ENCODE peak calls at places on chromosomes 3 and 15, in nine cellular contexts. One of them, this sample, is unnamed.

GRCh38 chr3:126770096-126770495 is 66.1 kb downstream of the CHCHD6 start:
- DNase-seq in right cardiac atrium: no peak
- DNase-seq in MM.1S: no peak
- DNase-seq in mammary epithelial cell: no peak
- DNase-seq in activated T-cell treated with anti-CD3 and anti-CD28 coated beads for 1 hour: no peak
- DNase-seq in GM19239: no peak
- DNase-seq in NCI-H1417: no peak
- DNase-seq in keratinocyte: no peak
- DNase-seq in activated CD4-positive, alpha-beta T cell treated with anti-CD3 and anti-CD28 coated beads, Interleukin-2, amount 50 U/mL, for 48 hours: no peak
- DNase-seq in this sample: no peak

GRCh38 chr3:123021986-123022510 is 5.5 kb downstream of the SEMA5B start:
- DNase-seq in right cardiac atrium: no peak
- DNase-seq in MM.1S: no peak
- DNase-seq in mammary epithelial cell: no peak
- DNase-seq in activated T-cell treated with anti-CD3 and anti-CD28 coated beads for 1 hour: no peak
- DNase-seq in GM19239: no peak
- DNase-seq in NCI-H1417: peak; percentile 16
- DNase-seq in keratinocyte: no peak
- DNase-seq in activated CD4-positive, alpha-beta T cell treated with anti-CD3 and anti-CD28 coated beads, Interleukin-2, amount 50 U/mL, for 48 hours: no peak
- DNase-seq in this sample: no peak

GRCh38 chr3:184635774-184636173 is 74.2 kb downstream of the EPHB3 start:
- DNase-seq in right cardiac atrium: no peak
- DNase-seq in MM.1S: no peak
- DNase-seq in mammary epithelial cell: no peak
- DNase-seq in activated T-cell treated with anti-CD3 and anti-CD28 coated beads for 1 hour: no peak
- DNase-seq in GM19239: no peak
- DNase-seq in NCI-H1417: no peak
- DNase-seq in keratinocyte: no peak
- DNase-seq in activated CD4-positive, alpha-beta T cell treated with anti-CD3 and anti-CD28 coated beads, Interleukin-2, amount 50 U/mL, for 48 hours: no peak
- DNase-seq in this sample: no peak

GRCh38 chr3:53215816-53216215 is 40.0 kb downstream of the TKT start:
- DNase-seq in right cardiac atrium: no peak
- DNase-seq in MM.1S: no peak
- DNase-seq in mammary epithelial cell: no peak
- DNase-seq in activated T-cell treated with anti-CD3 and anti-CD28 coated beads for 1 hour: no peak
- DNase-seq in GM19239: no peak
- DNase-seq in NCI-H1417: no peak
- DNase-seq in keratinocyte: no peak
- DNase-seq in activated CD4-positive, alpha-beta T cell treated with anti-CD3 and anti-CD28 coated beads, Interleukin-2, amount 50 U/mL, for 48 hours: no peak
- DNase-seq in this sample: no peak

GRCh38 chr3:186004671-186005070 is 66.9 kb upstream of the TRA2B start:
- DNase-seq in right cardiac atrium: no peak
- DNase-seq in MM.1S: no peak
- DNase-seq in mammary epithelial cell: no peak
- DNase-seq in activated T-cell treated with anti-CD3 and anti-CD28 coated beads for 1 hour: no peak
- DNase-seq in GM19239: no peak
- DNase-seq in NCI-H1417: no peak
- DNase-seq in keratinocyte: no peak
- DNase-seq in activated CD4-positive, alpha-beta T cell treated with anti-CD3 and anti-CD28 coated beads, Interleukin-2, amount 50 U/mL, for 48 hours: no peak
- DNase-seq in this sample: no peak

GRCh38 chr3:81761904-81762565 is 590 bp upstream of the GBE1 start:
- DNase-seq in right cardiac atrium: no peak
- DNase-seq in MM.1S: no peak
- DNase-seq in mammary epithelial cell: no peak
- DNase-seq in activated T-cell treated with anti-CD3 and anti-CD28 coated beads for 1 hour: no peak
- DNase-seq in GM19239: no peak
- DNase-seq in NCI-H1417: no peak
- DNase-seq in keratinocyte: no peak
- DNase-seq in activated CD4-positive, alpha-beta T cell treated with anti-CD3 and anti-CD28 coated beads, Interleukin-2, amount 50 U/mL, for 48 hours: no peak
- DNase-seq in this sample: no peak

GRCh38 chr15:100318880-100319279 is 22.9 kb downstream of the ADAMTS17 start:
- DNase-seq in right cardiac atrium: no peak
- DNase-seq in MM.1S: no peak
- DNase-seq in mammary epithelial cell: no peak
- DNase-seq in activated T-cell treated with anti-CD3 and anti-CD28 coated beads for 1 hour: no peak
- DNase-seq in GM19239: no peak
- DNase-seq in NCI-H1417: no peak
- DNase-seq in keratinocyte: no peak
- DNase-seq in activated CD4-positive, alpha-beta T cell treated with anti-CD3 and anti-CD28 coated beads, Interleukin-2, amount 50 U/mL, for 48 hours: no peak
- DNase-seq in this sample: no peak

GRCh38 chr3:85321892-85322291 is 363.1 kb downstream of the CADM2 start:
- DNase-seq in right cardiac atrium: no peak
- DNase-seq in MM.1S: no peak
- DNase-seq in mammary epithelial cell: no peak
- DNase-seq in activated T-cell treated with anti-CD3 and anti-CD28 coated beads for 1 hour: no peak
- DNase-seq in GM19239: no peak
- DNase-seq in NCI-H1417: no peak
- DNase-seq in keratinocyte: no peak
- DNase-seq in activated CD4-positive, alpha-beta T cell treated with anti-CD3 and anti-CD28 coated beads, Interleukin-2, amount 50 U/mL, for 48 hours: no peak
- DNase-seq in this sample: no peak

GRCh38 chr3:108292905-108293328 is 3.4 kb upstream of the HHLA2 start:
- DNase-seq in right cardiac atrium: no peak
- DNase-seq in MM.1S: peak; percentile 76
- DNase-seq in mammary epithelial cell: no peak
- DNase-seq in activated T-cell treated with anti-CD3 and anti-CD28 coated beads for 1 hour: no peak
- DNase-seq in GM19239: no peak
- DNase-seq in NCI-H1417: no peak
- DNase-seq in keratinocyte: no peak
- DNase-seq in activated CD4-positive, alpha-beta T cell treated with anti-CD3 and anti-CD28 coated beads, Interleukin-2, amount 50 U/mL, for 48 hours: no peak
- DNase-seq in this sample: no peak

GRCh38 chr15:49490963-49491362 is 67.9 kb downstream of the FGF7 start:
- DNase-seq in right cardiac atrium: no peak
- DNase-seq in MM.1S: no peak
- DNase-seq in mammary epithelial cell: no peak
- DNase-seq in activated T-cell treated with anti-CD3 and anti-CD28 coated beads for 1 hour: no peak
- DNase-seq in GM19239: no peak
- DNase-seq in NCI-H1417: no peak
- DNase-seq in keratinocyte: no peak
- DNase-seq in activated CD4-positive, alpha-beta T cell treated with anti-CD3 and anti-CD28 coated beads, Interleukin-2, amount 50 U/mL, for 48 hours: no peak
- DNase-seq in this sample: no peak

GRCh38 chr15:31387483-31388118 is 61.0 kb downstream of the KLF13 start:
- DNase-seq in right cardiac atrium: no peak
- DNase-seq in MM.1S: no peak
- DNase-seq in mammary epithelial cell: peak; percentile 37
- DNase-seq in activated T-cell treated with anti-CD3 and anti-CD28 coated beads for 1 hour: no peak
- DNase-seq in GM19239: no peak
- DNase-seq in NCI-H1417: peak; percentile 46
- DNase-seq in keratinocyte: no peak
- DNase-seq in activated CD4-positive, alpha-beta T cell treated with anti-CD3 and anti-CD28 coated beads, Interleukin-2, amount 50 U/mL, for 48 hours: no peak
- DNase-seq in this sample: peak; percentile 46

GRCh38 chr3:105401691-105402149 is 35.0 kb downstream of the ALCAM start:
- DNase-seq in right cardiac atrium: no peak
- DNase-seq in MM.1S: no peak
- DNase-seq in mammary epithelial cell: peak; percentile 83
- DNase-seq in activated T-cell treated with anti-CD3 and anti-CD28 coated beads for 1 hour: no peak
- DNase-seq in GM19239: no peak
- DNase-seq in NCI-H1417: no peak
- DNase-seq in keratinocyte: no peak
- DNase-seq in activated CD4-positive, alpha-beta T cell treated with anti-CD3 and anti-CD28 coated beads, Interleukin-2, amount 50 U/mL, for 48 hours: no peak
- DNase-seq in this sample: no peak

GRCh38 chr3:143002083-143002712 is 828 bp downstream of the U2SURP start:
- DNase-seq in right cardiac atrium: no peak
- DNase-seq in MM.1S: peak; percentile 20
- DNase-seq in mammary epithelial cell: peak; percentile 41
- DNase-seq in activated T-cell treated with anti-CD3 and anti-CD28 coated beads for 1 hour: no peak
- DNase-seq in GM19239: no peak
- DNase-seq in NCI-H1417: peak; percentile 34
- DNase-seq in keratinocyte: no peak
- DNase-seq in activated CD4-positive, alpha-beta T cell treated with anti-CD3 and anti-CD28 coated beads, Interleukin-2, amount 50 U/mL, for 48 hours: peak; percentile 11
- DNase-seq in this sample: no peak

GRCh38 chr3:49813497-49814174 is at the start of gene UBA7:
- DNase-seq in right cardiac atrium: peak; percentile 48
- DNase-seq in MM.1S: peak; percentile 15
- DNase-seq in mammary epithelial cell: peak; percentile 52
- DNase-seq in activated T-cell treated with anti-CD3 and anti-CD28 coated beads for 1 hour: no peak
- DNase-seq in GM19239: peak; percentile 77
- DNase-seq in NCI-H1417: no peak
- DNase-seq in keratinocyte: no peak
- DNase-seq in activated CD4-positive, alpha-beta T cell treated with anti-CD3 and anti-CD28 coated beads, Interleukin-2, amount 50 U/mL, for 48 hours: peak; percentile 52
- DNase-seq in this sample: no peak

GRCh38 chr3:188389711-188390346 is 235.9 kb downstream of the LPP start:
- DNase-seq in right cardiac atrium: no peak
- DNase-seq in MM.1S: no peak
- DNase-seq in mammary epithelial cell: peak; percentile 74
- DNase-seq in activated T-cell treated with anti-CD3 and anti-CD28 coated beads for 1 hour: no peak
- DNase-seq in GM19239: peak; percentile 10
- DNase-seq in NCI-H1417: no peak
- DNase-seq in keratinocyte: no peak
- DNase-seq in activated CD4-positive, alpha-beta T cell treated with anti-CD3 and anti-CD28 coated beads, Interleukin-2, amount 50 U/mL, for 48 hours: peak; percentile 64
- DNase-seq in this sample: peak; percentile 28

GRCh38 chr3:82824491-82824890 is 1063.0 kb upstream of the GBE1 start:
- DNase-seq in right cardiac atrium: no peak
- DNase-seq in MM.1S: no peak
- DNase-seq in mammary epithelial cell: no peak
- DNase-seq in activated T-cell treated with anti-CD3 and anti-CD28 coated beads for 1 hour: no peak
- DNase-seq in GM19239: no peak
- DNase-seq in NCI-H1417: no peak
- DNase-seq in keratinocyte: no peak
- DNase-seq in activated CD4-positive, alpha-beta T cell treated with anti-CD3 and anti-CD28 coated beads, Interleukin-2, amount 50 U/mL, for 48 hours: no peak
- DNase-seq in this sample: no peak

GRCh38 chr3:42500091-42500490 is 2.4 kb upstream of the VIPR1 start:
- DNase-seq in right cardiac atrium: no peak
- DNase-seq in MM.1S: no peak
- DNase-seq in mammary epithelial cell: no peak
- DNase-seq in activated T-cell treated with anti-CD3 and anti-CD28 coated beads for 1 hour: no peak
- DNase-seq in GM19239: no peak
- DNase-seq in NCI-H1417: no peak
- DNase-seq in keratinocyte: no peak
- DNase-seq in activated CD4-positive, alpha-beta T cell treated with anti-CD3 and anti-CD28 coated beads, Interleukin-2, amount 50 U/mL, for 48 hours: no peak
- DNase-seq in this sample: no peak

GRCh38 chr3:68135145-68135544 is 480.7 kb upstream of the SUCLG2 start:
- DNase-seq in right cardiac atrium: no peak
- DNase-seq in MM.1S: no peak
- DNase-seq in mammary epithelial cell: no peak
- DNase-seq in activated T-cell treated with anti-CD3 and anti-CD28 coated beads for 1 hour: no peak
- DNase-seq in GM19239: no peak
- DNase-seq in NCI-H1417: no peak
- DNase-seq in keratinocyte: no peak
- DNase-seq in activated CD4-positive, alpha-beta T cell treated with anti-CD3 and anti-CD28 coated beads, Interleukin-2, amount 50 U/mL, for 48 hours: no peak
- DNase-seq in this sample: no peak

GRCh38 chr15:34588046-34588674 is 4.7 kb upstream of the GOLGA8B start:
- DNase-seq in right cardiac atrium: peak; percentile 56
- DNase-seq in MM.1S: peak; percentile 79
- DNase-seq in mammary epithelial cell: peak; percentile 78
- DNase-seq in activated T-cell treated with anti-CD3 and anti-CD28 coated beads for 1 hour: peak; percentile 30
- DNase-seq in GM19239: no peak
- DNase-seq in NCI-H1417: peak; percentile 62
- DNase-seq in keratinocyte: peak; percentile 56
- DNase-seq in activated CD4-positive, alpha-beta T cell treated with anti-CD3 and anti-CD28 coated beads, Interleukin-2, amount 50 U/mL, for 48 hours: peak; percentile 65
- DNase-seq in this sample: peak; percentile 64

GRCh38 chr3:46857485-46858341 is 5.5 kb downstream of the MYL3 start:
- DNase-seq in right cardiac atrium: peak; percentile 4
- DNase-seq in MM.1S: no peak
- DNase-seq in mammary epithelial cell: no peak
- DNase-seq in activated T-cell treated with anti-CD3 and anti-CD28 coated beads for 1 hour: no peak
- DNase-seq in GM19239: no peak
- DNase-seq in NCI-H1417: no peak
- DNase-seq in keratinocyte: no peak
- DNase-seq in activated CD4-positive, alpha-beta T cell treated with anti-CD3 and anti-CD28 coated beads, Interleukin-2, amount 50 U/mL, for 48 hours: no peak
- DNase-seq in this sample: peak; percentile 6

GRCh38 chr3:52682016-52682415 is 3.7 kb downstream of the PBRM1 start:
- DNase-seq in right cardiac atrium: no peak
- DNase-seq in MM.1S: no peak
- DNase-seq in mammary epithelial cell: peak; percentile 69
- DNase-seq in activated T-cell treated with anti-CD3 and anti-CD28 coated beads for 1 hour: no peak
- DNase-seq in GM19239: no peak
- DNase-seq in NCI-H1417: no peak
- DNase-seq in keratinocyte: no peak
- DNase-seq in activated CD4-positive, alpha-beta T cell treated with anti-CD3 and anti-CD28 coated beads, Interleukin-2, amount 50 U/mL, for 48 hours: peak; percentile 63
- DNase-seq in this sample: no peak

GRCh38 chr3:129690406-129690805 is 83.9 kb upstream of the PLXND1 start:
- DNase-seq in right cardiac atrium: no peak
- DNase-seq in MM.1S: peak; percentile 59
- DNase-seq in mammary epithelial cell: peak; percentile 65
- DNase-seq in activated T-cell treated with anti-CD3 and anti-CD28 coated beads for 1 hour: no peak
- DNase-seq in GM19239: peak; percentile 26
- DNase-seq in NCI-H1417: peak; percentile 84
- DNase-seq in keratinocyte: peak; percentile 57
- DNase-seq in activated CD4-positive, alpha-beta T cell treated with anti-CD3 and anti-CD28 coated beads, Interleukin-2, amount 50 U/mL, for 48 hours: no peak
- DNase-seq in this sample: peak; percentile 20

GRCh38 chr15:47288794-47289193 is 428.5 kb upstream of the SEMA6D start:
- DNase-seq in right cardiac atrium: no peak
- DNase-seq in MM.1S: no peak
- DNase-seq in mammary epithelial cell: no peak
- DNase-seq in activated T-cell treated with anti-CD3 and anti-CD28 coated beads for 1 hour: no peak
- DNase-seq in GM19239: no peak
- DNase-seq in NCI-H1417: no peak
- DNase-seq in keratinocyte: no peak
- DNase-seq in activated CD4-positive, alpha-beta T cell treated with anti-CD3 and anti-CD28 coated beads, Interleukin-2, amount 50 U/mL, for 48 hours: no peak
- DNase-seq in this sample: no peak

GRCh38 chr15:75989045-75989444 is 23.2 kb downstream of the NRG4 start:
- DNase-seq in right cardiac atrium: no peak
- DNase-seq in MM.1S: no peak
- DNase-seq in mammary epithelial cell: no peak
- DNase-seq in activated T-cell treated with anti-CD3 and anti-CD28 coated beads for 1 hour: no peak
- DNase-seq in GM19239: no peak
- DNase-seq in NCI-H1417: no peak
- DNase-seq in keratinocyte: no peak
- DNase-seq in activated CD4-positive, alpha-beta T cell treated with anti-CD3 and anti-CD28 coated beads, Interleukin-2, amount 50 U/mL, for 48 hours: no peak
- DNase-seq in this sample: no peak

GRCh38 chr3:124934577-124934976 is at the start of gene MUC13:
- DNase-seq in right cardiac atrium: no peak
- DNase-seq in MM.1S: no peak
- DNase-seq in mammary epithelial cell: no peak
- DNase-seq in activated T-cell treated with anti-CD3 and anti-CD28 coated beads for 1 hour: no peak
- DNase-seq in GM19239: no peak
- DNase-seq in NCI-H1417: no peak
- DNase-seq in keratinocyte: no peak
- DNase-seq in activated CD4-positive, alpha-beta T cell treated with anti-CD3 and anti-CD28 coated beads, Interleukin-2, amount 50 U/mL, for 48 hours: no peak
- DNase-seq in this sample: no peak

GRCh38 chr15:65532738-65533051 is 2.4 kb downstream of the HACD3 start:
- DNase-seq in right cardiac atrium: no peak
- DNase-seq in MM.1S: no peak
- DNase-seq in mammary epithelial cell: peak; percentile 50
- DNase-seq in activated T-cell treated with anti-CD3 and anti-CD28 coated beads for 1 hour: no peak
- DNase-seq in GM19239: no peak
- DNase-seq in NCI-H1417: no peak
- DNase-seq in keratinocyte: no peak
- DNase-seq in activated CD4-positive, alpha-beta T cell treated with anti-CD3 and anti-CD28 coated beads, Interleukin-2, amount 50 U/mL, for 48 hours: no peak
- DNase-seq in this sample: no peak

GRCh38 chr3:138861755-138862333 is 27.1 kb upstream of the PIK3CB start:
- DNase-seq in right cardiac atrium: no peak
- DNase-seq in MM.1S: no peak
- DNase-seq in mammary epithelial cell: peak; percentile 84
- DNase-seq in activated T-cell treated with anti-CD3 and anti-CD28 coated beads for 1 hour: no peak
- DNase-seq in GM19239: no peak
- DNase-seq in NCI-H1417: no peak
- DNase-seq in keratinocyte: peak; percentile 33
- DNase-seq in activated CD4-positive, alpha-beta T cell treated with anti-CD3 and anti-CD28 coated beads, Interleukin-2, amount 50 U/mL, for 48 hours: no peak
- DNase-seq in this sample: no peak

This sample was measured in activated CD8-positive, alpha-beta memory T cell treated with anti-CD3 and anti-CD28 coated beads, Interleukin-2, amount 50 U/mL, for 4 hours.